ENCODE peak calls at places on chromosome 14, in five cellular contexts. V is uterus; J is SK-N-SH; G is stimulated activated CD8-positive, alpha-beta memory T cell treated with anti-CD3 and anti-CD28 coated beads, Interleukin-2, amount 100 ng/mL, for 48 hours; T is choroid plexus epithelial cell. F is an unnamed sample.

GRCh38 chr14:65230287-65230728 is 128.0 kb upstream of the MAX start:
- DNase-seq in V (no peak), J (peak; percentile 68), G (no peak), T (no peak), F (peak; percentile 91)

GRCh38 chr14:77008541-77008940 is 20.0 kb downstream of the IRF2BPL start:
- DNase-seq in G (no peak), J (no peak), T (no peak), V (no peak), F (no peak)

GRCh38 chr14:103718572-103718971 is 3.0 kb downstream of the ZFYVE21 start:
- DNase-seq in G (no peak), V (peak; percentile 74), T (no peak), J (no peak), F (no peak)

GRCh38 chr14:58824106-58824505 is 186.3 kb downstream of the DACT1 start:
- DNase-seq in V (no peak), G (no peak), T (no peak), J (no peak), F (no peak)

GRCh38 chr14:67187210-67187609 is 2.0 kb upstream of the GARIN2 start:
- DNase-seq in J (no peak), T (peak; percentile 35), V (no peak), G (no peak), F (no peak)

GRCh38 chr14:61255968-61256367 is 25.2 kb downstream of the TMEM30B start:
- DNase-seq in V (no peak), J (no peak), G (no peak), T (no peak), F (no peak)

GRCh38 chr14:64387738-64388532 is at the start of gene MTHFD1:
- DNase-seq in T (peak; percentile 100), J (peak; percentile 97), G (peak; percentile 96), V (peak; percentile 97), F (peak; percentile 99)

GRCh38 chr14:51401272-51401671 is 161.2 kb downstream of the TMX1 start:
- DNase-seq in T (peak; percentile 39), J (no peak), V (no peak), G (no peak), F (peak; percentile 41)

GRCh38 chr14:73797540-73797925 is 54.1 kb upstream of the PTGR2 start:
- DNase-seq in J (no peak), G (no peak), T (no peak), V (no peak), F (no peak)